ENCODE peak calls at places on chromosomes 7 and 10, in seven cellular contexts. M, Z, U, H, V, N and W are unnamed samples.

GRCh38 chr7:121303422-121304171 is 25.2 kb upstream of the WNT16 start:
- DNase-seq in Z (no peak), V (no peak), H (no peak), N (no peak), U (no peak), M (no peak), W (no peak)

GRCh38 chr7:136036336-136036735 is 59.2 kb upstream of the MTPN start:
- DNase-seq in H (peak; percentile 73), U (no peak), V (no peak), N (no peak), Z (no peak), M (no peak), W (no peak)

GRCh38 chr7:25858562-25859411 is 293.2 kb upstream of the NFE2L3 start:
- DNase-seq in Z (no peak), H (no peak), N (no peak), U (no peak), V (no peak), M (no peak), W (no peak)

GRCh38 chr10:30865141-30865926 is 166.3 kb downstream of the ZNF438 start:
- DNase-seq in H (no peak), M (no peak), Z (peak; percentile 30), N (no peak), V (no peak), U (no peak), W (no peak)

GRCh38 chr7:7051221-7051877 is 131.0 kb upstream of the C1GALT1 start:
- DNase-seq in V (no peak), H (no peak), Z (no peak), N (no peak), M (no peak), U (no peak), W (no peak)

GRCh38 chr7:45661302-45661995 is 87.3 kb downstream of the ADCY1 start:
- DNase-seq in N (no peak), U (no peak), M (no peak), V (no peak), Z (no peak), H (peak; percentile 3), W (no peak)

GRCh38 chr10:17200885-17201164 is 647 bp downstream of the TRDMT1 start:
- DNase-seq in M (no peak), U (no peak), H (peak; percentile 49), N (peak; percentile 70), V (peak; percentile 23), Z (peak; percentile 49), W (peak; percentile 68)

GRCh38 chr10:33335800-33336605 is 1.5 kb upstream of the NRP1 start:
- DNase-seq in N (peak; percentile 84), Z (peak; percentile 44), U (no peak), V (no peak), H (peak; percentile 31), M (no peak), W (peak; percentile 40)

GRCh38 chr10:613661-614340 is 75.7 kb downstream of the DIP2C start:
- DNase-seq in M (no peak), U (no peak), V (no peak), Z (no peak), N (peak; percentile 64), H (no peak), W (no peak)

GRCh38 chr7:128262273-128263028 is 21.4 kb downstream of the LEP start:
- DNase-seq in U (no peak), Z (no peak), N (no peak), H (no peak), M (no peak), V (no peak), W (no peak)

GRCh38 chr10:116765549-116766162 is 23.3 kb upstream of the HSPA12A start:
- DNase-seq in U (peak; percentile 61), Z (no peak), H (no peak), N (peak; percentile 65), V (peak; percentile 66), M (no peak), W (no peak)
- TF ChIP-seq CTCF in U (peak; percentile 64), Z (peak; percentile 29), H (no peak), N (no peak), V (peak; percentile 96), M (peak; percentile 69), W (peak; percentile 25)

GRCh38 chr10:68233045-68233444 is 1.1 kb upstream of the ATOH7 start:
- DNase-seq in Z (no peak), U (no peak), H (no peak), M (no peak), V (no peak), N (no peak), W (no peak)

GRCh38 chr10:68235111-68235510 is 3.2 kb upstream of the ATOH7 start:
- DNase-seq in N (no peak), Z (no peak), M (no peak), V (no peak), U (no peak), H (no peak), W (no peak)

GRCh38 chr10:68231916-68232315 is at the start of gene ATOH7:
- DNase-seq in N (no peak), Z (peak; percentile 7), V (no peak), H (no peak), M (no peak), U (no peak), W (no peak)

GRCh38 chr10:68230268-68230667 is 1.6 kb downstream of the ATOH7 start:
- DNase-seq in M (no peak), Z (no peak), V (no peak), N (no peak), H (no peak), U (no peak), W (no peak)

GRCh38 chr10:68231106-68231901 is 609 bp downstream of the ATOH7 start:
- DNase-seq in V (peak; percentile 45), Z (peak; percentile 76), U (peak; percentile 79), M (peak; percentile 30), H (peak; percentile 19), N (peak; percentile 82), W (peak; percentile 33)
- TF ChIP-seq POLR2A in V (no peak), Z (no peak), U (no peak), M (no peak), H (no peak), N (no peak), W (peak; percentile 37)

GRCh38 chr10:78039743-78040142 is 6.1 kb downstream of the RPS24 start:
- DNase-seq in Z (no peak), H (no peak), N (no peak), M (no peak), U (no peak), V (no peak), W (no peak)
- H3K4me1 ChIP-seq in Z (peaks cover 12% of the 10 kb centered on the region), H (peaks cover 17% of the 10 kb centered on the region), N (peaks cover 50% of the 10 kb centered on the region), M (peaks cover 52% of the 10 kb centered on the region), U (peaks cover 25% of the 10 kb centered on the region), V (peaks cover 34% of the 10 kb centered on the region), W (peaks cover 5% of the 10 kb centered on the region)

DNA sequence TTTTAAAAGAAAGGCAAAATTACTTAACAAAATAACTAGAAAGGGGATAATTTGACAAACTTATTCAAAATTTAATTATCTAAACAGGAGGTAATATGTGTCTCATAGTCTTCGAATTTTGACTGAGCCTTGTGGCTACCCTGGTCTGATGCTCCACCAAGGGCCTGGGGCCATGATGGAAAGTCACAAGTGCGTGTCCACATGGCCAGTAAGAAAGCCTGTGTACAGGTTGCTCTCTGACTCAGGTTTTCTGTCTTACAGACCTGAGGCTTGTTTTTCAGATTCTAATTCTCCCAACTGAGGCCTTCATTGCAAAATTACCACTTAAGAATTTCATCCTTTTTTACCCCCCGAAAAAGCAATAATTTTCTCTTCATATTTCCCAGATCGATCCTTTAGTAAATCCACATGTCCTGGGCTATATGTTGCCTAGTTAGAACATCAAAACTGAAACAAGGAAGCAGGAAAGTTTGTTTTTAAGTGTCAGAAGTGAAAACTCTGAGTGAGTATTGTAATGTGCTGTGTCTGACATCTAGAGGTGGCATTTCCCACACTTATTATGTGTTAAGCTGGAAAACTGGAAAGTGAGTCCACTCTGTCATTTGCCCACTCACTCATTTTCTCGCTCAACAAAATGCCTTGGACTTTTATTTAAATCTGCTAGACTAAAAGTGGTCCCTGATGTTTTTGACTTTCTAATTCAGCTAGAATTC is 10.0 kb downstream of the CYP3A43 start:
- DNase-seq in N (no peak), H (no peak), U (no peak), M (peak; percentile 45), V (no peak), Z (no peak), W (no peak)
- TF ChIP-seq CTCF in N (no peak), H (no peak), U (peak; percentile 36), M (peak; percentile 74), V (no peak), Z (no peak), W (no peak)

GRCh38 chr7:130281227-130281626 is 11.7 kb upstream of the CPA4 start:
- DNase-seq in H (no peak), Z (peak; percentile 72), U (no peak), V (no peak), M (no peak), N (no peak), W (no peak)
- TF ChIP-seq POLR2A in H (no peak), Z (no peak), U (no peak), V (no peak), M (no peak), N (no peak), W (no peak)

GRCh38 chr10:126290232-126290631 is 98.0 kb downstream of the ADAM12 start:
- DNase-seq in U (no peak), Z (no peak), N (no peak), H (no peak), M (no peak), V (no peak), W (no peak)
- H3K4me1 ChIP-seq in U (no peaks in the 10 kb centered on the region), Z (no peaks in the 10 kb centered on the region), N (no peaks in the 10 kb centered on the region), H (no peaks in the 10 kb centered on the region), M (no peaks in the 10 kb centered on the region), V (no peaks in the 10 kb centered on the region), W (no peaks in the 10 kb centered on the region)